ENCODE peak calls at places on chromosomes 3 and 15, in seven cellular contexts. U is A549, R is NB4, I is fibroblast of mammary gland, Z is hepatocyte, Y is epithelial cell of esophagus, G is ovary. V is an unnamed sample.

GRCh38 chr15:87498545-87498944 is 758.0 kb downstream of the NTRK3 start:
- DNase-seq in R (no peak), U (no peak), I (no peak), Z (peak), Y (peak), G (no peak), V (peak)

GRCh38 chr3:106119691-106120090 is 250.9 kb upstream of the CBLB start:
- DNase-seq in I (peak), R (no peak), G (no peak), Y (peak), Z (no peak), U (peak), V (peak)

GRCh38 chr15:79185199-79185598 is 94.6 kb upstream of the RASGRF1 start:
- DNase-seq in I (no peak), Y (peak), Z (no peak), R (peak), G (no peak), U (peak), V (peak)

GRCh38 chr15:80849308-80849707 is 70.1 kb downstream of the CEMIP start:
- DNase-seq in Y (peak), I (peak), U (peak), R (no peak), G (peak), Z (no peak), V (peak)

GRCh38 chr15:90001062-90001682 is at the start of gene ZNF710:
- DNase-seq in G (peak), Y (peak), R (peak), I (peak), Z (peak), U (peak), V (peak)

GRCh38 chr3:33658971-33659848 is 58.8 kb downstream of the CLASP2 start:
- DNase-seq in R (peak), G (peak), I (peak), U (peak), Y (peak), Z (peak), V (peak)

GRCh38 chr3:77686560-77686959 is 646.7 kb downstream of the ROBO2 start:
- DNase-seq in G (no peak), Y (no peak), R (no peak), U (no peak), Z (no peak), I (no peak), V (peak)

GRCh38 chr3:32996755-32997091 is 45.3 kb downstream of the CCR4 start:
- DNase-seq in Z (no peak), I (no peak), U (no peak), R (no peak), G (no peak), Y (no peak), V (no peak)

GRCh38 chr3:197802505-197803459 is 11.7 kb downstream of the LRCH3 start:
- DNase-seq in U (no peak), I (no peak), R (no peak), Z (no peak), Y (no peak), G (no peak), V (peak)

GRCh38 chr3:166283856-166284255 is 446.6 kb upstream of the BCHE start:
- DNase-seq in G (no peak), R (peak), Z (no peak), U (peak), Y (peak), I (peak), V (peak)

GRCh38 chr15:65376767-65377104 is 1.1 kb downstream of the IGDCC3 start:
- DNase-seq in G (no peak), R (no peak), I (no peak), Y (no peak), Z (peak), U (no peak), V (peak)

GRCh38 chr3:139302801-139303113 is 41.1 kb upstream of the MRPS22 start:
- DNase-seq in U (no peak), G (no peak), Y (no peak), R (no peak), I (no peak), Z (no peak), V (no peak)

GRCh38 chr15:56923174-56923579 is 4.7 kb downstream of the TCF12 start:
- DNase-seq in I (no peak), Z (no peak), Y (no peak), R (no peak), G (no peak), U (no peak), V (no peak)

GRCh38 chr3:53806182-53807116 is 39.8 kb downstream of the CHDH start:
- DNase-seq in R (no peak), U (peak), G (no peak), Y (no peak), I (peak), Z (peak), V (peak)

GRCh38 chr15:57429098-57429497 is 52.8 kb downstream of the CGNL1 start:
- DNase-seq in R (no peak), Z (no peak), Y (no peak), U (no peak), I (no peak), G (no peak), V (no peak)

GRCh38 chr3:95240395-95240794 is 1177.5 kb downstream of the NSUN3 start:
- DNase-seq in I (no peak), U (no peak), Z (no peak), R (no peak), G (no peak), Y (no peak), V (no peak)

GRCh38 chr3:159796744-159797143 is 191.9 kb upstream of the IL12A start:
- DNase-seq in U (peak), G (no peak), Y (peak), Z (no peak), I (peak), R (no peak), V (peak)

GRCh38 chr3:127722928-127723603 is 50.3 kb downstream of the ABTB1 start:
- DNase-seq in R (no peak), Y (no peak), G (no peak), Z (no peak), U (no peak), I (no peak), V (no peak)

GRCh38 chr3:197224034-197224444 is 74.4 kb downstream of the DLG1 start:
- DNase-seq in R (peak), Z (peak), U (peak), G (no peak), I (peak), Y (peak), V (peak)

GRCh38 chr3:127720985-127721384 is 48.2 kb downstream of the ABTB1 start:
- DNase-seq in G (no peak), Z (no peak), U (no peak), R (no peak), I (no peak), Y (no peak), V (no peak)

GRCh38 chr3:155995525-155996370 is 124.6 kb upstream of the KCNAB1 start:
- DNase-seq in U (peak), R (peak), I (peak), Z (peak), Y (peak), G (no peak), V (peak)

GRCh38 chr3:17062736-17063135 is 178.0 kb downstream of the PLCL2 start:
- DNase-seq in Z (no peak), R (no peak), U (no peak), G (no peak), Y (no peak), I (no peak), V (no peak)

GRCh38 chr3:99332276-99332675 is 306.1 kb upstream of the COL8A1 start:
- DNase-seq in Z (no peak), G (no peak), I (no peak), R (no peak), Y (no peak), U (no peak), V (no peak)

GRCh38 chr15:51931638-51932037 is 39.9 kb downstream of the LEO1 start:
- DNase-seq in Z (no peak), G (no peak), Y (peak), R (no peak), I (peak), U (no peak), V (peak)

GRCh38 chr3:185253645-185254410 is at the start of gene EHHADH:
- DNase-seq in U (peak), I (peak), G (peak), Y (peak), Z (peak), R (peak), V (peak)

GRCh38 chr3:40337136-40338108 is 27.9 kb downstream of the EIF1B start:
- DNase-seq in R (no peak), U (no peak), G (no peak), Z (no peak), I (no peak), Y (peak), V (no peak)

DNA sequence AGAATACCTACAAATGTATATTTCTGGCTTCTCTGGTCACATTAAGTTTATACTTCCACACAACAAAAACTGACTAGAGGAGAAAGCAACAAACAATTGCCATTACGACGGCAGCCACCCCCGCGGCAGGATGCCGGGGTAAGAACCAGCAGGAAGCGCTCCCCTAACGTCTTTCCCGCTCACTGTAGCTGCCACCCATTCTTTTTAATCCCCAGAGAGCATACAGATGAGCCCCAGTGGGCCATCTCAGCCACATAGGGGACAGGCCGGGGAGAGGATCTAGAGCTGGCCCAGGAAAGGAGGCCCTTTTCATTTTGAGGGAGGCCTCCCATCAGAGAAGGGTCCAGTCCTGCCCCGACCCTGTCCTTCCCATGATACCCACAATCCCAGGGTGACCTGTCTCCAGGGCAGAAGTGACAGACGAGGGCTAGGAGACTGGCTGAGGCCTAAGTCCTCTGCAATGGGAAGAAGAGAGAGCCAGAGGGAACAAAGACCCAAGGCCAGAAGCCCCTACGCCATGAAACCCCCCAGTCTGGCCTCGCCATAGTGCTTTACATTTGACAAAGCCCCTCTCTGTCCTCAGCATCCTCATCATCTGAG is 3.6 kb upstream of the CALML4 start:
- DNase-seq in Z (no peak), Y (no peak), U (no peak), G (no peak), R (peak), I (no peak), V (no peak)
- H3K4me3 ChIP-seq in Z (no peak), Y (no peak), U (no peak), G (no peak), R (peak), I (no peak), V (no peak)

GRCh38 chr15:83108266-83109219 is 1.1 kb downstream of the TM6SF1 start:
- DNase-seq in G (no peak), U (peak), Y (peak), Z (no peak), R (peak), I (no peak), V (peak)
- H3K4me3 ChIP-seq in G (no peak), U (no peak), Y (no peak), Z (no peak), R (peak), I (no peak), V (peak)

GRCh38 chr3:47225310-47225906 is 57.2 kb downstream of the KIF9 start:
- DNase-seq in Z (no peak), Y (no peak), U (no peak), G (no peak), R (peak), I (peak), V (peak)

GRCh38 chr3:47228088-47228487 is 54.5 kb downstream of the KIF9 start:
- DNase-seq in G (no peak), I (peak), Z (no peak), U (no peak), Y (no peak), R (no peak), V (peak)

GRCh38 chr3:47227678-47228077 is 54.9 kb downstream of the KIF9 start:
- DNase-seq in G (no peak), Y (no peak), U (no peak), Z (no peak), R (peak), I (no peak), V (peak)
- H3K4me3 ChIP-seq in G (no peak), Y (no peak), U (no peak), Z (no peak), R (no peak), I (no peak), V (no peak)

GRCh38 chr3:81513591-81513990 is 247.9 kb downstream of the GBE1 start:
- DNase-seq in R (no peak), Z (no peak), U (no peak), Y (no peak), I (no peak), G (no peak), V (no peak)
- H3K4me3 ChIP-seq in R (no peak), Z (no peak), U (no peak), Y (no peak), I (no peak), G (no peak), V (no peak)

DNA sequence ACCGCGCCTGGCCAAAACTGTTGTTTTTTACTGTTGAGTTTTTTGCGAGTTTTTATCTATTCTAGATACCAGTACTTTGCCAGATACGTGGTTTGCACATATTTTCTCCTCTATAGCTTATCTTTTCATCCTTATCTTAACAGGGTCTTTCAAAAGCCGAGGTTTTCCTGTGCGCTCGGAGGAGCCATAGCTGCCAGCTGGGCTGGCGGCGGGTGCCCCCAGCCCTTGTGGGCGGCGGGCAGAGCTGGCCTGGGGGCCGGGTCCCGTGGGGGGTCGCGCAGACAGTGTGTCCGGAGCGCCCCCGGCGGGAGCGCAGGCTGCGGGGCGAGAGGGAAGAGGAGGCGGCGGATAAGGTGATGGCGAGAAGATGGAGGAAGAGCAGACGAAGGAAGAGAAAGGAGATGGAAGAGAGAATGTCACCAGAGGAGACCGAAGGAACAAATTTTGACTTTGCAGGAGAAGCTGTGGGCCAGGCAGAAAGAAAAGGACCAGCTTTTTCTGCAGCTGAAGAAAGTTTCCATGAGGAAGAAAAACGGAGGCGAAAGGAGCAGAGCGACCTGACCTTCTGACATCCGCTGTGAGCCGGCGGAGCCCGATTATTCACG is 11.0 kb upstream of the EIF4A2 start:
- DNase-seq in G (no peak), Y (no peak), Z (no peak), R (no peak), I (no peak), U (no peak), V (no peak)
- H3K4me3 ChIP-seq in G (peak), Y (peak), Z (no peak), R (peak), I (peak), U (no peak), V (peak)

DNA sequence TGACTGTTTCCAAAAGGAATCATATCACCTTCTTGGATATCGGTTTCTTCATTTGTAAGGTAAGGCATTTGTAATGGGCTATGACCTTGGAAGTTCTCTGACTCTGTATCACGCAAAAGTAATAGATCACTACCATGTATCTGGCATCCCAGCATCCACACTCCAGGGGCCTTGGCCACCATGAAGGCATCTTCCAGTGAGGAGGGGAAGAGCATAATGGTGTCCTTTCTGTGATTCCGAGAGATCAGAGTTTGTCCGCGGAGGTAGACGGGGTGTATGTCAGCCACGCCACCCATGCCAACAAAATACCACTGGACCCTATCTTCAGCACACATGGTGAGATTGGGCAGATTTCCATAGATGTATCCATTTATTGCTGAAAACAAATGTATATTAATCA is 48.1 kb upstream of the CP start:
- DNase-seq in G (no peak), R (no peak), I (no peak), U (no peak), Z (no peak), Y (no peak), V (no peak)
- H3K4me3 ChIP-seq in G (no peak), R (no peak), I (no peak), U (no peak), Z (no peak), Y (no peak), V (no peak)

GRCh38 chr3:134370611-134371451 is 3.4 kb downstream of the AMOTL2 start:
- DNase-seq in I (no peak), U (no peak), Z (no peak), R (peak), Y (no peak), G (no peak), V (no peak)

GRCh38 chr3:134367869-134368750 is 6.1 kb downstream of the AMOTL2 start:
- DNase-seq in G (no peak), R (no peak), U (no peak), I (no peak), Y (no peak), Z (no peak), V (no peak)

GRCh38 chr3:134368751-134369105 is 5.5 kb downstream of the AMOTL2 start:
- DNase-seq in Z (no peak), G (no peak), I (no peak), R (no peak), U (no peak), Y (no peak), V (no peak)

GRCh38 chr3:134369861-134370596 is 4.2 kb downstream of the AMOTL2 start:
- DNase-seq in R (no peak), Y (no peak), G (no peak), I (no peak), Z (no peak), U (no peak), V (no peak)

DNA sequence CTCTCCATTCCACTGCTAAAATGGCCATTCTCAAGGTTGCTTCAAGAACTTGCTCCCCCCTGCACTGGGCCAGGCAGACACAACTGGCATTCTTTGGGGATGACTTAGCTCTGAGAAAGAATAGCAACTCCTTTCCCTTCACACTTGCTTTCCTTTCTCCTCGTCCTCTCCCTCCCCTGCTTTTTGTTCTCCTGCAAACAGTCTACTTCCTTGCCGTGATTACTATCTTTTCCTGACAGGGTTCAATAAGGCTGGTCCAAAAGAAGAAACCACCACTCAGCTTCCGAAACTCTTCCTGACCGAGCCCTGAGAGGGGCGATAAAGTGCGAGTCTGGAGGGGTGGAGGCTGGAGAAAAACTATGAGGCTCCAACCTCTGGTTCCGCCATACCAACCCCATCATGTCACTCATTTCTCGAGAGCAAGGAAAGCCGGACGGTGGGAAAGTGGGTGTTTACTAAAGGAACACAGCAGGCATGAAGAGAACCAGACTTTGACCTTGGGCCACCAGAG is 5.0 kb downstream of the AMOTL2 start:
- DNase-seq in R (no peak), Y (no peak), I (peak), U (no peak), G (no peak), Z (no peak), V (peak)
- H3K4me3 ChIP-seq in R (no peak), Y (no peak), I (no peak), U (peak), G (no peak), Z (no peak), V (no peak)

GRCh38 chr15:42605281-42605744 is 29.9 kb downstream of the STARD9 start:
- DNase-seq in G (no peak), Y (peak), Z (no peak), I (peak), U (no peak), R (peak), V (peak)
- H3K4me3 ChIP-seq in G (no peak), Y (no peak), Z (no peak), I (no peak), U (no peak), R (no peak), V (no peak)

V was measured in choroid plexus epithelial cell.